ENCODE peak calls at places on chromosomes 16 and 17, in four cellular contexts. Y, M, J and P are unnamed samples.

GRCh38 chr17:60525624-60526514 is at the start of gene APPBP2:
- DNase-seq in J (peak), Y (peak), M (peak), P (peak)

GRCh38 chr16:57360321-57360935 is 1.8 kb downstream of the CCL22 start:
- DNase-seq in Y (no peak), M (no peak), J (no peak), P (no peak)

GRCh38 chr17:61806081-61806828 is 57.1 kb downstream of the BRIP1 start:
- DNase-seq in M (no peak), J (no peak), Y (no peak), P (no peak)

GRCh38 chr17:44751331-44751730 is 7.5 kb upstream of the ADAM11 start:
- DNase-seq in J (no peak), Y (no peak), M (no peak), P (no peak)

GRCh38 chr16:57134982-57135381 is 42.6 kb downstream of the CPNE2 start:
- DNase-seq in Y (no peak), M (no peak), J (no peak), P (peak)

GRCh38 chr17:15091825-15092224 is 173.3 kb downstream of the PMP22 start:
- DNase-seq in Y (peak), M (peak), J (no peak), P (no peak)

GRCh38 chr17:66425751-66426396 is 123.5 kb downstream of the PRKCA start:
- DNase-seq in J (no peak), M (no peak), Y (no peak), P (no peak)

GRCh38 chr16:63577891-63578290 is 1541.7 kb upstream of the CDH8 start:
- DNase-seq in Y (no peak), M (no peak), J (no peak), P (no peak)

GRCh38 chr16:72856797-72857196 is 191.1 kb downstream of the ZFHX3 start:
- DNase-seq in Y (peak), M (peak), J (peak), P (no peak)

GRCh38 chr16:85234310-85235235 is 122.3 kb upstream of the CIBAR2 start:
- DNase-seq in M (peak), J (peak), Y (peak), P (no peak)

GRCh38 chr17:8225813-8226535 is 15.6 kb upstream of the AURKB start:
- DNase-seq in M (peak), Y (peak), J (no peak), P (no peak)

GRCh38 chr17:71084219-71084618 is 914.9 kb downstream of the KCNJ2 start:
- DNase-seq in Y (peak), M (peak), J (peak), P (peak)

GRCh38 chr17:61837175-61838051 is 25.9 kb downstream of the BRIP1 start:
- DNase-seq in M (peak), J (peak), Y (peak), P (peak)

GRCh38 chr16:11128211-11129123 is 127.5 kb downstream of the SOCS1 start:
- DNase-seq in J (peak), M (peak), Y (no peak), P (no peak)

GRCh38 chr17:28313841-28314240 is 5.2 kb upstream of the TMEM97 start:
- DNase-seq in Y (no peak), M (no peak), J (no peak), P (no peak)

GRCh38 chr17:28983286-28984240 is 22.3 kb downstream of the SEZ6 start:
- DNase-seq in J (no peak), M (no peak), Y (no peak), P (no peak)

GRCh38 chr17:45128331-45128730 is 4.0 kb downstream of the PLCD3 start:
- DNase-seq in J (no peak), Y (no peak), M (no peak), P (no peak)

GRCh38 chr17:41976142-41976768 is 9.7 kb downstream of the CNP start:
- DNase-seq in J (no peak), Y (no peak), M (peak), P (peak)

GRCh38 chr16:53052519-53053501 is at the start of gene CHD9NB:
- DNase-seq in M (peak), J (peak), Y (no peak), P (peak)

GRCh38 chr17:21452377-21453143 is 76.4 kb downstream of the KCNJ12 start:
- DNase-seq in Y (peak), J (no peak), M (peak), P (no peak)

GRCh38 chr16:2520784-2521577 is 810 bp downstream of the AMDHD2 start:
- DNase-seq in J (peak), M (peak), Y (peak), P (peak)

GRCh38 chr16:2799852-2800226 is 1.6 kb downstream of the PRSS41 start:
- DNase-seq in J (no peak), M (peak), Y (no peak), P (no peak)

GRCh38 chr17:69375229-69375628 is 39.3 kb upstream of the MAP2K6 start:
- DNase-seq in M (no peak), J (no peak), Y (no peak), P (peak)

GRCh38 chr16:69143116-69143515 is 10.7 kb downstream of the UTP4 start:
- DNase-seq in J (peak), M (peak), Y (peak), P (no peak)

GRCh38 chr17:247767-248166 is 66.3 kb upstream of the DOC2B start:
- DNase-seq in Y (no peak), J (no peak), M (no peak), P (no peak)

GRCh38 chr16:56226187-56226586 is 34.9 kb downstream of the GNAO1 start:
- DNase-seq in M (no peak), J (no peak), Y (no peak), P (no peak)

GRCh38 chr16:48110982-48111381 is 44.8 kb downstream of the ABCC12 start:
- DNase-seq in M (no peak), Y (no peak), J (no peak), P (no peak)

GRCh38 chr17:77119668-77120301 is 21.0 kb upstream of the SEC14L1 start:
- DNase-seq in M (no peak), Y (no peak), J (no peak), P (no peak)

GRCh38 chr16:64159986-64160385 is 961.9 kb downstream of the CDH11 start:
- DNase-seq in M (peak), J (no peak), Y (no peak), P (no peak)

GRCh38 chr17:73642659-73643011 is 1.6 kb downstream of the SDK2 start:
- DNase-seq in Y (no peak), J (no peak), M (no peak), P (no peak)

GRCh38 chr17:73644145-73645049 is at the start of gene SDK2:
- DNase-seq in J (peak), Y (peak), M (peak), P (no peak)

GRCh38 chr17:73641779-73642580 is 2.3 kb downstream of the SDK2 start:
- DNase-seq in Y (peak), J (peak), M (no peak), P (no peak)

GRCh38 chr17:73643846-73644144 is 450 bp downstream of the SDK2 start:
- DNase-seq in J (peak), Y (peak), M (no peak), P (no peak)

DNA sequence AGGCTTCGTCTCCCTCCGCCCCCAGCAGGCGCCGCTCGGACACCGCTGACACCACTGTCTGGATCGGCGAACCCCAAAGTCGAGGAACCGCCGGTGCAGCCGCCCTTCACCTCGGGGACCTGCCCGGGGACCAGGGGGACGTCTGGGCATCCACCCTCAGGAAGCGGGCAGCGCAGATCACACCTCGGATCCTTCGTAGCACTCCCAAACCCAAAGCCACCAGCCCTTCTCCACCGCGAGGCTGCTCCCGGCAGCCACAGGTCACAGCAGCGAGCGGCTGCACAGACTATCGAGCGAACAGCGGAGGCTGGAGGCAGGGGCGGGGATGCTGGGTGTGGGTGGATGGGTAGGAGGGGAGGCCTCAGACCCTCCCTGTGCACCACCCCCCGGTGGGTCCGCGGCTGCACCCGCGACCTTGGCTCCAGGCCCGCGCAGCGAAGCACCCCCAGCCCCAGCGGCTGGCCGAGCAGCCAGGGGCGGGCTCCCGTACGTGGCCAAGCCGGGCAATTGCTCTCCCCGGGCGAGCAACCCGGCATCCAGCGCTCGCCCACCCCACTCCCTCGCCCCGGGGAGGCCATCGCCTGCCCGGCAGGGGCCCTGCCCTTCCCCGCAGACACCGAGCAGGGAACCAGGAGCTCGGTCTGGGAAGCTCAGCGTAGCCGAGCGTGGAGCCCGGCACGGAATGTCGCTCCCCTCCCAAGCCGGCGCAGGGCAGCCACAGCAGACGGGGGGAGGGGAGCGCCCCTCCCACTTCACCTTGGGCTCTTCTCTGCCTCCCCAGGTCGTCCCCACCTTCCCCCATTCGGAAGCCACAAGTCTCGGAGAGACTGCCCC is 1.0 kb downstream of the SDK2 start:
- DNase-seq in M (peak), J (peak), Y (peak), P (no peak)
- TF ChIP-seq EZH2phosphoT487 in M (no peak), J (no peak), Y (no peak), P (no peak)

GRCh38 chr17:36741019-36741902 is 139.9 kb downstream of the MRM1 start:
- DNase-seq in M (no peak), J (no peak), Y (no peak), P (no peak)

GRCh38 chr17:36743130-36743529 is 141.7 kb downstream of the MRM1 start:
- DNase-seq in M (no peak), Y (no peak), J (no peak), P (no peak)

GRCh38 chr17:36740157-36740556 is 138.8 kb downstream of the MRM1 start:
- DNase-seq in J (peak), M (no peak), Y (no peak), P (no peak)

GRCh38 chr17:36739208-36739607 is 137.8 kb downstream of the MRM1 start:
- DNase-seq in J (no peak), Y (no peak), M (no peak), P (no peak)

DNA sequence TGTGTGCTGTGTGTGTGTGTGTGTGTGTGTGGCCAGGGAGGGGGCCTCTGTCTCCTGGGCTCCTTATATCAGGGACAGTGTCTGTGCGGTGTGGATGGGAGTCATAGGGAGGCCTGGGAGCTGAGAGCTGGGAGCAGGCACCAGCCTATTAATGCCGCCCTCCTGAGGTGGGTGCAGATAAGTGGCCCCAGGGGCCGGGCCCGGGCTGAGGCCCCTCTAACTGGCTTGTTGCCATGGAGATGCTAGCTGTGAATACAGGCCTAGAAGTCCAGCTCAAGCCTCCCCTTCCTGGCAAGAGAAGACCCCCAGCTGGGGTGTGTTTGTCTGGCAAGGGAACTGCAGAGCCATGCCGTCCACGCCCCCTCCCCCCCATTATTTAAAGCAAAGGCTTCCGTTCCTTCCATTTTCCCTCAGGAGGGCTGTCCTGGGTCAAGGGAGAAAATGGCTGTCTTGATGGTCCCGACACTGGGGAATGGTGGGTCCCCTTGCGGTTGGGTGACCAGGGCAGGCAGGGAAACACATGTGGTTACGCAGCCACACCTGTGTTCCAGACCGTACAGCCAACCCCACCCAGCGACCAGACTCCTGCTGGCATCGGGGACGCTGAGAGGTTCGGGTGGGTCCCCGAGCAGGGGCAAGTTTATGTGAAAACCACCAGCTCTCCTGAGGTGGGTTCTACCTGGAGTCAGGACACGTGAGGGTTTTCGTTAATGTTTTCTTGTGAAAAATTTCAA is 141.1 kb downstream of the MRM1 start:
- DNase-seq in Y (peak), M (no peak), J (no peak), P (no peak)
- H3K9ac ChIP-seq in Y (no peak), M (no peak), J (no peak), P (no peak)

DNA sequence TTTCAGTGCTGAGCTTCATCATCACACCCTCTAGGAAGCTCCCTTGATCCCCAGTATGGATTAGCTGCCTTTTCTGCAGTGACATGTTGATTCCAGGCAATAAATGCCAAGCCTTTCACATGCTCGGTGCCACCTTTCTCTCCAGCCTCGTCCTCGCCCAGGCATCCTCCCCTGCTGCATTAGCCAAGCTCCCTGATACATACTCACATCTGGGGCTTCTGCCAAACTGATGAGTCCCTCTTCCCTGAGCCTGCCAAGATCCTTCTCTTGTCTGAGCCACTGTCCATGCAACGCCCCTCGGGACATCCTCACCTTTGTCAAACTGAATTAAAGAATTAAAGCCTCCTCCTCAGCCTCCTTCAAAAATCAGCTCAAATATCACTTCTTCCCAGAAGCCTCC is 538.5 kb upstream of the CDH11 start:
- DNase-seq in Y (no peak), M (peak), J (no peak), P (no peak)
- TF ChIP-seq EZH2phosphoT487 in Y (no peak), M (no peak), J (no peak), P (no peak)

GRCh38 chr17:31313982-31314787 is at the start of gene EVI2B:
- DNase-seq in Y (no peak), M (peak), J (no peak), P (peak)
- H3K9ac ChIP-seq in Y (no peak), M (no peak), J (no peak), P (peak)

GRCh38 chr17:5672815-5673430 is 88.6 kb upstream of the NLRP1 start:
- DNase-seq in J (no peak), M (no peak), Y (no peak), P (no peak)

GRCh38 chr17:5672141-5672540 is 87.8 kb upstream of the NLRP1 start:
- DNase-seq in M (no peak), J (no peak), Y (no peak), P (no peak)

GRCh38 chr17:5668557-5669138 is 84.3 kb upstream of the NLRP1 start:
- DNase-seq in M (no peak), Y (no peak), J (no peak), P (no peak)

GRCh38 chr17:5667871-5668270 is 83.6 kb upstream of the NLRP1 start:
- DNase-seq in J (no peak), Y (peak), M (peak), P (peak)

GRCh38 chr17:5669191-5669590 is 84.9 kb upstream of the NLRP1 start:
- DNase-seq in Y (no peak), J (no peak), M (no peak), P (no peak)
- TF ChIP-seq EZH2phosphoT487 in Y (no peak), J (no peak), M (no peak), P (no peak)

GRCh38 chr16:15586716-15587115 is 56.2 kb downstream of the MARF1 start:
- DNase-seq in M (no peak), Y (no peak), J (no peak), P (no peak)

GRCh38 chr16:15593235-15593634 is 49.7 kb downstream of the MARF1 start:
- DNase-seq in J (no peak), Y (no peak), M (no peak), P (no peak)

GRCh38 chr16:15597135-15597534 is 45.8 kb downstream of the MARF1 start:
- DNase-seq in J (no peak), M (no peak), Y (no peak), P (no peak)

GRCh38 chr16:15587152-15587825 is 55.7 kb downstream of the MARF1 start:
- DNase-seq in Y (no peak), M (no peak), J (no peak), P (no peak)

DNA sequence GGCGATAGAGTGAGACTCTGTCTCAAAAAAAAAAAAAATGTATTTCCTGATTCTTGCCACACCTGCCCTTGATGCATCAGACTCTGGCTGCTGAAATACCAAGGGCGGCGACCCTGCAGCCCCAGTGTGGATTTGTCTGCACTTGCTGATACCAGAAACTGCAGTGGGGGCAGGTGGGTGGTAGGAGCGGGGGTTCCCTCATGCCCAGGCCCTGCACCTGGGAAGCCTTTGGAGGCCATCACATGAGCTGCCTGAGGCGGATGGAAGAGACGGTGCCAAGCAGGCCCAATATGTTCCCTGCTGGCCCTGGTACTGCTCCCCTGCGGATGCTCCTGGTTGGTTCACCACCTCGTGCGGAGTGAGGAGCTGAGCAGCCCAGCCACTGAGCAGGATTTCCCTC is 50.6 kb downstream of the MARF1 start:
- DNase-seq in Y (no peak), M (no peak), J (no peak), P (peak)
- H3K9ac ChIP-seq in Y (no peak), M (no peak), J (no peak), P (no peak)

GRCh38 chr16:29834079-29834478 is 13.8 kb downstream of the MVP start:
- DNase-seq in Y (no peak), J (no peak), M (no peak), P (no peak)
- TF ChIP-seq EZH2phosphoT487 in Y (no peak), J (no peak), M (no peak), P (no peak)

GRCh38 chr17:57918017-57918895 is 37.0 kb downstream of the CUEDC1 start:
- DNase-seq in Y (peak), J (no peak), M (peak), P (no peak)
- H3K9ac ChIP-seq in Y (no peak), J (no peak), M (no peak), P (no peak)